ENCODE peak calls at places on chromosomes 2 and 18, in five cellular contexts. H is right lobe of liver, D is IMR-90, T is cardiac fibroblast, M is epithelial cell of proximal tubule. O is an unnamed sample.

GRCh38 chr18:49842656-49843055 is 29.3 kb upstream of the ACAA2 start:
- DNase-seq in M (no peak), D (no peak), H (peak; percentile 38), T (no peak), O (no peak)

GRCh38 chr2:157320409-157320808 is 5.2 kb downstream of the ERMN start:
- DNase-seq in M (no peak), T (no peak), H (no peak), D (no peak), O (no peak)

GRCh38 chr18:32315881-32316280 is 126.0 kb downstream of the MEP1B start:
- DNase-seq in D (peak; percentile 74), T (peak; percentile 69), M (no peak), H (no peak), O (no peak)

GRCh38 chr18:39841133-39842041 is 2113.6 kb upstream of the PIK3C3 start:
- DNase-seq in T (peak; percentile 84), H (no peak), D (peak; percentile 50), M (no peak), O (peak; percentile 89)

GRCh38 chr2:134668821-134669220 is 50.0 kb downstream of the TMEM163 start:
- DNase-seq in T (no peak), D (no peak), M (no peak), H (no peak), O (peak; percentile 48)

GRCh38 chr18:23716516-23716915 is 27.3 kb downstream of the LAMA3 start:
- DNase-seq in D (peak; percentile 88), M (peak; percentile 76), H (no peak), T (peak; percentile 79), O (peak; percentile 80)

GRCh38 chr2:177998006-177998405 is 74.6 kb downstream of the PDE11A start:
- DNase-seq in H (no peak), D (peak; percentile 89), T (no peak), M (peak; percentile 83), O (peak; percentile 73)

GRCh38 chr18:61589724-61590065 is 256.5 kb downstream of the CDH20 start:
- DNase-seq in D (peak; percentile 86), H (no peak), M (no peak), T (peak; percentile 87), O (peak; percentile 77)

GRCh38 chr18:32469691-32470131 is 971 bp downstream of the GAREM1 start:
- DNase-seq in M (no peak), D (peak; percentile 10), T (peak; percentile 19), H (no peak), O (peak; percentile 38)

GRCh38 chr2:21627938-21628337 is 504.2 kb downstream of the TDRD15 start:
- DNase-seq in M (no peak), D (peak; percentile 28), T (no peak), H (no peak), O (no peak)

GRCh38 chr2:238602223-238602945 is 175.7 kb downstream of the ASB1 start:
- DNase-seq in H (no peak), T (no peak), M (no peak), D (peak; percentile 15), O (no peak)

GRCh38 chr2:185417111-185417510 is 321.5 kb upstream of the FSIP2 start:
- DNase-seq in T (no peak), M (peak; percentile 23), D (no peak), H (no peak), O (peak; percentile 57)

GRCh38 chr2:173339807-173340206 is 14.9 kb upstream of the CDCA7 start:
- DNase-seq in H (no peak), M (no peak), D (no peak), T (no peak), O (no peak)

GRCh38 chr18:62881509-62882016 is 166.2 kb downstream of the PHLPP1 start:
- DNase-seq in H (no peak), M (peak; percentile 84), D (peak; percentile 95), T (peak; percentile 94), O (peak; percentile 95)

DNA sequence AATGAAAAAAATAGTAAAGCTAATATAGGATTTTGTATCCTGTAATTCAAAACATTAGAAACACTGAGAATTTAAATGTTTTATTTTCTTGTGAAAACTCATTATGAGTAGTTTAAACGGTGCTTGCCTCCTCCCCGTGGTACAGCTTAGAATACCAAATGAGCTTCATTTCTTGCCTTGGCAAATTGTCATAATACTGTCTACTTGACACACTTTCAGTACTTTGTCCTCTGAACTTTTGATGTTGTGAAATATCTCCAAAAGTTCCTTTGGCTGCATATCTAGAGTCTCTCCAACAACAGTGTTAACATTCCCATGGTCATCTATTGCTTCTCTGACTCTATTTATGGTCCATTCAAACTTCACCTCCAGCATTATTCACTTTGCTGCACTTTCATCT is 61.9 kb upstream of the EPB41L5 start:
- DNase-seq in H (no peak), M (no peak), T (peak; percentile 55), D (peak; percentile 2), O (no peak)
- H3K4me3 ChIP-seq in H (no peak overlapping the region), M (no peak overlapping the region), T (no peak overlapping the region), D (no peak overlapping the region), O (no peak overlapping the region)

GRCh38 chr2:63301481-63301880 is 250.9 kb downstream of the OTX1 start:
- DNase-seq in D (no peak), H (no peak), T (no peak), M (no peak), O (peak; percentile 1)

DNA sequence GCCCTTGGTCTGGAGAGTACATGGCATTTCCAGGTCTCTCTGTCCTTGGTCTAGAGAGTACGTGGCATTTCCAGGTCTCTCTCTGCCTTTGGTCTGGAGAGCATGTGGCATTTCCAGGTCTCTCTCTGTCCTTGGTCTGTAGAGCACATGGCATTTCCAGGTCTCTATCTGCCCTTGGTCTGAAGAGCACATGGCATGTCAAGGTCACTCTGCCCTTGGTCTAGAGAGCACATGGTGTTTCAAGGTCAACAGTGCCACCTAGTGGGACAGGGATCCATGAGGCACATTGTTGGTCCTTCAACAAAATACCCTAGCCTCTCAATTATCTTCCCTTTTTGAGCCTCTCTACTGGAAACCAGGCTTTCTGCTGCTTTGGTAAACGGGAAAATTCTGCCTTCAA is 250.2 kb downstream of the OTX1 start:
- DNase-seq in D (no peak), H (no peak), M (no peak), T (no peak), O (no peak)
- TF ChIP-seq CTCF in D (no peak), H (no peak), M (no peak), T (no peak), O (peak; percentile 1)

DNA sequence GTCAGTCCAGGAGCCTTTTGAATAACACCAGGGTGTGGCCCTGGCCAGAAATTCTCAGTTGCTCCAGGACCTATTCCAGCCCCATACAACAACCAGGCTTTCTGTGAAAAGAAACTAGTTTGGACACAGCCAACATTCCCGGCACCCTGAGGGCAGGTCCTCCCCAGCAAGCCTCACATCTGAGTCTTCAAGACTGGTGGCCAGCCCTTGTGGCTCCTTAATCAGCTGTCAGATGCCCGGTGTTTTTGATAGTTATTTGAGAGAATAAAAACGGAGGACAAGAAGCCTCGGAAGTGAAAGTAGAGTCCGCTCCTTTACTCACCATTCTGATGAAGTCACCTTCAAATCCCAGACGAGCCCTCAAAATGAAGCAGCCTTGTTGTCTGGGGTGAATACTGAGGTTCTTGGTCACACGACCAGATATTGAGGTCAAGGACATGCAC is 31.0 kb upstream of the GMCL1 start:
- DNase-seq in H (peak; percentile 36), M (no peak), T (peak; percentile 33), D (peak; percentile 24), O (peak; percentile 65)
- H3K4me3 ChIP-seq in H (no peak overlapping the region), M (peak overlapping the region; percentile 16), T (peak overlapping the region; percentile 45), D (no peak overlapping the region), O (peak overlapping the region; percentile 33)

GRCh38 chr2:7745369-7745768 is 828.2 kb downstream of the RNF144A start:
- DNase-seq in H (peak; percentile 57), M (no peak), D (no peak), T (no peak), O (no peak)
- TF ChIP-seq CTCF in H (no peak), M (no peak), D (no peak), T (no peak), O (no peak)

GRCh38 chr2:63047193-63047533 is 3.5 kb upstream of the OTX1 start:
- DNase-seq in H (no peak), T (no peak), M (no peak), D (no peak), O (no peak)
- H3K4me3 ChIP-seq in H (no peak overlapping the region), T (no peak overlapping the region), M (no peak overlapping the region), D (no peak overlapping the region), O (no peak overlapping the region)

GRCh38 chr18:44788334-44788733 is 107.6 kb downstream of the SETBP1 start:
- DNase-seq in T (no peak), D (no peak), M (no peak), H (no peak), O (no peak)
- TF ChIP-seq CTCF in T (no peak), D (no peak), M (no peak), H (no peak), O (no peak)

DNA sequence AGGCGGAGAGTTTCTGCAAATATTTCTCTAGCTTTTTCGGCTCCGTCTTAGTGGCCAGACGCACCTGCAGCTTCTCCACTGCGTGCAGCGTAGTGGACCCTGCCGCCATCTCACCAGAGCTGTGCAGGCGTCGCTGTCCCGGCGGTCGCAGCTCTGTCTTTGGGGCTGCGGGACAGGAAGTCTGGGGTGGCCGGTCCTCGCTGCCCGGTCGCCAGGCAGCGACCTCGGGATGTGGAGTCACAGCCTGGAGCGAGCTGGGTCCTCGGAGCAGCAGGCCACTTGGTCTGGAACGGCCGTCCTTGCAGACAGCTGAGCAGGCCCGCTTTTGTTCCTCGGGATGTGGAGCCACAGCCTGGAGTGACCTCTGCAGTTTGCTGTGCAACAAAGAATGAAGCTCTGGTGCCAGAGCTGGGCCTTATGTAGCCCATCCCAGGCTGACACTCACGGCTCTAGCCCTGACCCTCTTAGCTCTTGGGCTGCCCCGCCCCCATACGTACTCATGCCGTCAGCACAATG is at the start of gene ELOA2:
- DNase-seq in H (no peak), D (no peak), T (no peak), M (no peak), O (no peak)
- H3K4me3 ChIP-seq in H (no peak within 1 kb of the TSS), D (no peak within 1 kb of the TSS), T (no peak within 1 kb of the TSS), M (no peak within 1 kb of the TSS), O (no peak within 1 kb of the TSS)

GRCh38 chr2:174442546-174443510 is 44.0 kb downstream of the GPR155 start:
- DNase-seq in T (peak; percentile 82), D (peak; percentile 89), H (no peak), M (peak; percentile 73), O (peak; percentile 77)
- TF ChIP-seq CTCF in T (no peak), D (no peak), H (no peak), M (no peak), O (no peak)